ENCODE peak calls at places on chromosomes 7 and 10, in six cellular contexts. L, G, X, W, H and I are unnamed samples. For H3K4me1, the result is how much of the 10 kb centered on the place peaks cover.

GRCh38 chr7:65287023-65287422 is 86.6 kb upstream of the ZNF92 start:
- DNase-seq in W (no peak), H (no peak), G (no peak), X (no peak), L (no peak), I (no peak)

GRCh38 chr10:131841131-131841661 is 59.6 kb upstream of the PPP2R2D start:
- DNase-seq in X (no peak), L (no peak), H (peak), G (no peak), W (no peak), I (no peak)

GRCh38 chr7:4681218-4681851 is 760 bp upstream of the FOXK1 start:
- DNase-seq in L (no peak), W (no peak), G (no peak), H (no peak), X (no peak), I (no peak)

GRCh38 chr7:96949766-96950165 is 55.6 kb upstream of the DLX6 start:
- DNase-seq in W (no peak), X (no peak), G (no peak), L (no peak), H (no peak), I (no peak)

GRCh38 chr7:151073990-151074389 is 6.6 kb downstream of the FASTK start:
- DNase-seq in W (no peak), H (no peak), G (no peak), X (no peak), L (no peak), I (no peak)

GRCh38 chr10:37758074-37758473 is 99.3 kb downstream of the ZNF248 start:
- DNase-seq in X (no peak), L (no peak), G (no peak), H (no peak), W (no peak), I (no peak)

GRCh38 chr10:3071405-3072198 is 4.3 kb downstream of the PFKP start:
- DNase-seq in L (no peak), H (no peak), X (peak), G (peak), W (no peak), I (peak)

GRCh38 chr7:15916666-15917388 is 230.3 kb upstream of the MEOX2 start:
- DNase-seq in L (no peak), W (no peak), X (peak), G (peak), H (no peak), I (no peak)

GRCh38 chr7:117951711-117952280 is 78.6 kb upstream of the CTTNBP2 start:
- DNase-seq in H (no peak), G (no peak), L (no peak), X (no peak), W (no peak), I (no peak)

GRCh38 chr10:5522913-5523560 is 1.7 kb upstream of the CALML3 start:
- DNase-seq in H (peak), X (no peak), W (no peak), G (no peak), L (no peak), I (no peak)

GRCh38 chr10:6173203-6173602 is 29.5 kb upstream of the PFKFB3 start:
- DNase-seq in G (no peak), X (no peak), W (peak), L (no peak), H (peak), I (no peak)

GRCh38 chr7:156764766-156765165 is 124.2 kb downstream of the RNF32 start:
- DNase-seq in H (no peak), G (no peak), X (no peak), W (no peak), L (no peak), I (no peak)

GRCh38 chr10:110411047-110411410 is 86.7 kb upstream of the DUSP5 start:
- DNase-seq in L (no peak), H (no peak), W (no peak), X (no peak), G (peak), I (no peak)

GRCh38 chr10:67011480-67011879 is 85.6 kb downstream of the LRRTM3 start:
- DNase-seq in L (no peak), H (no peak), W (no peak), G (no peak), X (no peak), I (no peak)

GRCh38 chr7:54940748-54941147 is 78.1 kb upstream of the EGFR start:
- DNase-seq in G (no peak), L (no peak), W (no peak), H (no peak), X (no peak), I (no peak)

GRCh38 chr10:52434734-52435133 is 120.7 kb downstream of the DKK1 start:
- DNase-seq in X (no peak), W (no peak), G (no peak), H (no peak), L (no peak), I (no peak)
- H3K14ac ChIP-seq in X (no peak), W (no peak), G (no peak), H (no peak), L (no peak), I (no peak)

DNA sequence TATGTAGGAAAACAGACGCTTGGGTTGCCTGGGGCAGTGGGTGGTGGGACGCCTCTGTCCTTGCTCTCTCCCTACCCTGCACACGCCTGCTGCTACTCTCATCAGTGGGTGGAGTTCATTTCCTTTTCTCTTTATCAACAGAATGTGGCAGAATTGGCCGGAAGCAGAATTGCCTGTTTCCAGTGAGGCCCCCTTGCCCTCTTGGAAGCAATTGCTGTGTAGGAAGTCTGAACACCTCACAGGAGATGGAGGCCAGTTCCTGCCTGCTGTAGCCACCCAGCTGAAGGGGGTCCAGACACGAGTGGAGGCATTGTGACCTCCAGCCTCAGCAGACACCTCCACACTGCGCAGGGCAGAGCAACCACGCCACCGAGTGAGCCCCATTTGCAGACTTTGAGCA is 331.6 kb upstream of the ZNF32 start:
- DNase-seq in L (no peak), X (no peak), W (no peak), G (no peak), H (no peak), I (no peak)
- H4K8ac ChIP-seq in L (no peak), X (no peak), W (no peak), G (no peak), H (no peak), I (peak)

DNA sequence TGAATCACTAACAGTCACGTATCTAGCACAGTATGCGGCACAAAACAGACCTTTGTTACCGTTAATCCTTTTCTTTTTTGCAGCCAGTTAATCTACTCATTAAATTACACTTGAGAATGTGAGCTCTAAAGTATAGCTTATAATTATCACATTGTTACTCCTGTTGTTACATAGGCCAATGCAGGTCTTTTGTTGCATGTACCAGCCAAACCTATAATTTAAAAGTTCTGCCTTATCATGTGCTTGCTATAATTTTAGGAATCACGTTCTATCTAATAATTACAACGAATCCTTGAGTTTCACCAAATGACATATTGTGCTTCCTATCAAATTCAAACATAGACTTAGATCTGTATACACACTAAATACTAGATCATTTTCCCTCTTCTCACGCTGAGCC is 245.1 kb downstream of the DGKI start:
- DNase-seq in X (no peak), H (no peak), L (no peak), W (no peak), G (no peak), I (no peak)
- H3K4me1 ChIP-seq in X (under half), H (under half), L (under half), W (under half), G (under half), I (under half)

DNA sequence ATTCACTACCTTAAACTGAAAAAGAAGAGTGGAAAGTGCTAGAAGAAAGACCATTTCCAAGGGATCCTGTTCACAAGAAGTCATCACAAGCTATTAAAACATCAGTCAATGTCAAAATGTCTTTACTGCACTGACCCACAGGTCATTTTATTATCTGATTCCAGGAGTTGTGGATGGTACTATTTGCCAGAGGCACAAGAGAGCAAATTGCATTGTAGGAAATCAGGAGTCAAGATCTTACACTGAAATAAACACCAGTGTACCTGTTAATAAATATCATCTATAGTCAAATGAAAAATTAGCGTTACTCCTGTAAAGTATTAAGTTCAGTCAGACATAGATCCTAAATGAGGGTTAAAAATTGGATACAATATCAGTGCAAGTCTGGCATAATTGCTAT is 683.4 kb upstream of the POM121L12 start:
- DNase-seq in H (no peak), G (no peak), W (no peak), L (no peak), X (no peak), I (no peak)
- H3K14ac ChIP-seq in H (no peak), G (no peak), W (no peak), L (no peak), X (no peak), I (no peak)